ENCODE peak calls at places on chromosome 19, in six cellular contexts. A, G, N, L, W and X are unnamed samples.

GRCh38 chr19:29549105-29550070 is 23.6 kb downstream of the VSTM2B start:
- DNase-seq in A (no peak), G (no peak), N (no peak), L (no peak), W (no peak), X (no peak)

GRCh38 chr19:28019901-28020300 is 1193.0 kb downstream of the UQCRFS1 start:
- DNase-seq in A (no peak), G (no peak), N (no peak), L (no peak), W (no peak), X (no peak)

GRCh38 chr19:4310247-4311121 is 6.1 kb downstream of the FSD1 start:
- DNase-seq in A (no peak), G (no peak), N (no peak), L (no peak), W (no peak), X (no peak)

GRCh38 chr19:53904909-53905308 is 4.2 kb upstream of the CACNG7 start:
- DNase-seq in A (no peak), G (no peak), N (no peak), L (no peak), W (no peak), X (no peak)

GRCh38 chr19:30968210-30968609 is 381.0 kb downstream of the TSHZ3 start:
- DNase-seq in A (no peak), G (no peak), N (no peak), L (no peak), W (no peak), X (no peak)

GRCh38 chr19:1213391-1214286 is 8.1 kb downstream of the STK11 start:
- DNase-seq in A (peak; percentile 27), G (peak; percentile 77), N (no peak), L (peak; percentile 44), W (peak; percentile 80), X (peak; percentile 33)

GRCh38 chr19:919157-920050 is 2.3 kb downstream of the KISS1R start:
- DNase-seq in A (no peak), G (peak; percentile 61), N (peak; percentile 62), L (no peak), W (no peak), X (no peak)

GRCh38 chr19:16425019-16425418 is 46.8 kb downstream of the EPS15L1 start:
- DNase-seq in A (no peak), G (no peak), N (no peak), L (no peak), W (no peak), X (no peak)

GRCh38 chr19:44570984-44571684 is 41.7 kb upstream of the CEACAM20 start:
- DNase-seq in A (peak; percentile 48), G (peak; percentile 88), N (peak; percentile 71), L (peak; percentile 6), W (no peak), X (peak; percentile 76)

GRCh38 chr19:49911381-49912145 is 14.9 kb upstream of the IL4I1 start:
- DNase-seq in A (no peak), G (no peak), N (peak; percentile 85), L (no peak), W (no peak), X (no peak)

GRCh38 chr19:1053176-1054101 is 13.5 kb upstream of the ARHGAP45 start:
- DNase-seq in A (no peak), G (no peak), N (no peak), L (no peak), W (no peak), X (no peak)

GRCh38 chr19:3658004-3658822 is 31.6 kb upstream of the CACTIN start:
- DNase-seq in A (no peak), G (no peak), N (no peak), L (no peak), W (no peak), X (no peak)

GRCh38 chr19:17160908-17161307 is 54.2 kb upstream of the USE1 start:
- DNase-seq in A (no peak), G (no peak), N (no peak), L (no peak), W (no peak), X (no peak)

GRCh38 chr19:38120471-38121030 is 103.5 kb downstream of the DPF1 start:
- DNase-seq in A (no peak), G (no peak), N (no peak), L (no peak), W (no peak), X (no peak)

GRCh38 chr19:5131866-5132561 is 163.1 kb downstream of the KDM4B start:
- DNase-seq in A (peak; percentile 59), G (peak; percentile 71), N (no peak), L (no peak), W (no peak), X (no peak)

GRCh38 chr19:11092181-11092538 is 2.9 kb downstream of the LDLR start:
- DNase-seq in A (no peak), G (no peak), N (peak; percentile 45), L (no peak), W (no peak), X (no peak)

GRCh38 chr19:18300930-18301717 is 19.7 kb upstream of the JUND start:
- DNase-seq in A (no peak), G (peak; percentile 79), N (no peak), L (no peak), W (peak; percentile 93), X (no peak)

GRCh38 chr19:16619456-16619855 is 8.5 kb downstream of the MED26 start:
- DNase-seq in A (no peak), G (no peak), N (no peak), L (no peak), W (peak; percentile 23), X (no peak)

GRCh38 chr19:1251503-1252220 is 3.3 kb downstream of the MIDN start:
- DNase-seq in A (no peak), G (peak; percentile 72), N (no peak), L (peak; percentile 74), W (peak; percentile 80), X (peak; percentile 29)

GRCh38 chr19:49361438-49362047 is 673 bp downstream of the TEAD2 start:
- DNase-seq in A (peak; percentile 80), G (peak; percentile 94), N (peak; percentile 47), L (no peak), W (peak; percentile 77), X (peak; percentile 84)

GRCh38 chr19:34633806-34634205 is 43.2 kb downstream of the SCGB2B2 start:
- DNase-seq in A (no peak), G (no peak), N (no peak), L (no peak), W (no peak), X (no peak)

GRCh38 chr19:39319098-39319891 is 1.4 kb downstream of the LRFN1 start:
- DNase-seq in A (no peak), G (no peak), N (peak; percentile 38), L (no peak), W (no peak), X (no peak)

GRCh38 chr19:19212866-19213265 is 1.1 kb downstream of the NCAN start:
- DNase-seq in A (peak; percentile 40), G (no peak), N (peak; percentile 11), L (no peak), W (no peak), X (no peak)

GRCh38 chr19:38695832-38696732 is 48.2 kb downstream of the CAPN12 start:
- DNase-seq in A (no peak), G (no peak), N (no peak), L (no peak), W (no peak), X (no peak)

GRCh38 chr19:53432088-53432661 is 391 bp downstream of the ZNF761 start:
- DNase-seq in A (peak; percentile 36), G (peak; percentile 23), N (peak; percentile 14), L (peak; percentile 17), W (peak; percentile 48), X (peak; percentile 31)

GRCh38 chr19:16895467-16896097 is 6.8 kb downstream of the F2RL3 start:
- DNase-seq in A (peak; percentile 67), G (no peak), N (no peak), L (no peak), W (no peak), X (no peak)

GRCh38 chr19:55005684-55006488 is 32.2 kb downstream of the GP6 start:
- DNase-seq in A (no peak), G (peak; percentile 85), N (peak; percentile 90), L (no peak), W (no peak), X (no peak)

GRCh38 chr19:5971714-5972354 is 6.1 kb downstream of the RANBP3 start:
- DNase-seq in A (no peak), G (no peak), N (no peak), L (no peak), W (no peak), X (no peak)

GRCh38 chr19:42246143-42246868 is 3.9 kb upstream of the GSK3A start:
- DNase-seq in A (no peak), G (peak; percentile 86), N (no peak), L (peak; percentile 85), W (peak; percentile 81), X (peak; percentile 62)

GRCh38 chr19:51158474-51159129 is 16.5 kb downstream of the SIGLEC7 start:
- DNase-seq in A (peak; percentile 75), G (peak; percentile 47), N (peak; percentile 67), L (peak; percentile 22), W (peak; percentile 41), X (peak; percentile 79)

GRCh38 chr19:6060600-6061391 is 49.5 kb downstream of the RFX2 start:
- DNase-seq in A (no peak), G (peak; percentile 44), N (no peak), L (no peak), W (peak; percentile 31), X (no peak)